ENCODE peak calls at places on chromosomes 3 and 15, in six cellular contexts. K is astrocyte of the spinal cord, P is pons, Z is neuronal stem cell, J is Peyer's patch, L is left cardiac atrium. O is an unnamed sample.
A peak's percentile ranks its signal among the peaks of the same experiment; 100 is the strongest.

GRCh38 chr15:43514241-43515057 is 3.0 kb upstream of the MAP1A start:
- DNase-seq in K (no peak), P (peak; percentile 91), Z (no peak), J (no peak), L (peak; percentile 59), O (no peak)

GRCh38 chr3:46187876-46188275 is 20.2 kb downstream of the CCR1 start:
- DNase-seq in K (peak; percentile 17), P (no peak), Z (no peak), J (no peak), L (no peak), O (no peak)

GRCh38 chr15:93974804-93975481 is 256.4 kb upstream of the MCTP2 start:
- DNase-seq in K (peak; percentile 53), P (peak; percentile 44), Z (peak; percentile 36), J (no peak), L (no peak), O (no peak)

GRCh38 chr15:84915011-84915958 is 30.8 kb downstream of the SLC28A1 start:
- DNase-seq in K (peak; percentile 89), P (no peak), Z (no peak), J (no peak), L (peak; percentile 85), O (no peak)

GRCh38 chr3:108406661-108407206 is 103.7 kb downstream of the MYH15 start:
- DNase-seq in K (peak; percentile 67), P (peak; percentile 87), Z (peak; percentile 14), J (peak; percentile 18), L (no peak), O (peak; percentile 83)

GRCh38 chr3:20056727-20057611 is 16.7 kb downstream of the KAT2B start:
- DNase-seq in K (peak; percentile 52), P (peak; percentile 40), Z (no peak), J (no peak), L (no peak), O (no peak)

GRCh38 chr3:172675371-172676193 is 35.3 kb downstream of the NCEH1 start:
- DNase-seq in K (peak; percentile 71), P (peak; percentile 54), Z (peak; percentile 58), J (no peak), L (no peak), O (no peak)

GRCh38 chr3:50637012-50637411 is 20.1 kb downstream of the MAPKAPK3 start:
- DNase-seq in K (no peak), P (no peak), Z (no peak), J (no peak), L (no peak), O (no peak)

GRCh38 chr3:8473029-8473428 is 28.6 kb upstream of the LMCD1 start:
- DNase-seq in K (no peak), P (no peak), Z (no peak), J (no peak), L (no peak), O (no peak)

GRCh38 chr15:88334436-88334835 is 77.9 kb upstream of the NTRK3 start:
- DNase-seq in K (peak; percentile 18), P (no peak), Z (no peak), J (no peak), L (no peak), O (no peak)

GRCh38 chr3:128366652-128367051 is 100.0 kb downstream of the DNAJB8 start:
- DNase-seq in K (peak; percentile 5), P (no peak), Z (no peak), J (no peak), L (no peak), O (no peak)

GRCh38 chr15:28960979-28961378 is 75.2 kb downstream of the APBA2 start:
- DNase-seq in K (peak; percentile 83), P (no peak), Z (no peak), J (no peak), L (no peak), O (no peak)

GRCh38 chr3:123807820-123808219 is 76.3 kb downstream of the MYLK start:
- DNase-seq in K (no peak), P (no peak), Z (no peak), J (no peak), L (no peak), O (peak; percentile 70)

GRCh38 chr15:44710236-44711088 is 661 bp downstream of the PATL2 start:
- DNase-seq in K (peak; percentile 43), P (peak; percentile 69), Z (no peak), J (peak; percentile 87), L (peak; percentile 47), O (no peak)

GRCh38 chr15:92647467-92648163 is 8.0 kb downstream of the FAM174B start:
- DNase-seq in K (no peak), P (no peak), Z (no peak), J (no peak), L (no peak), O (no peak)

GRCh38 chr3:197801801-197802504 is 10.9 kb downstream of the LRCH3 start:
- DNase-seq in K (no peak), P (no peak), Z (no peak), J (no peak), L (no peak), O (no peak)

GRCh38 chr3:50617911-50618481 is 1.0 kb downstream of the MAPKAPK3 start:
- DNase-seq in K (no peak), P (no peak), Z (no peak), J (no peak), L (no peak), O (no peak)

GRCh38 chr3:81876826-81877225 is 115.4 kb upstream of the GBE1 start:
- DNase-seq in K (no peak), P (no peak), Z (no peak), J (no peak), L (no peak), O (no peak)

GRCh38 chr15:31252386-31252785 is 74.2 kb upstream of the KLF13 start:
- DNase-seq in K (peak; percentile 21), P (no peak), Z (no peak), J (no peak), L (no peak), O (no peak)

GRCh38 chr3:11291808-11292207 is 19.6 kb downstream of the ATG7 start:
- DNase-seq in K (no peak), P (no peak), Z (no peak), J (no peak), L (peak; percentile 38), O (no peak)

GRCh38 chr3:40615110-40615915 is 90.6 kb downstream of the ZNF621 start:
- DNase-seq in K (no peak), P (no peak), Z (peak; percentile 69), J (no peak), L (no peak), O (no peak)

GRCh38 chr3:32147935-32148334 is 41.5 kb downstream of the GPD1L start:
- DNase-seq in K (no peak), P (peak; percentile 36), Z (no peak), J (no peak), L (no peak), O (no peak)

GRCh38 chr15:65712415-65712814 is 79.7 kb downstream of the DENND4A start:
- DNase-seq in K (no peak), P (no peak), Z (no peak), J (no peak), L (no peak), O (no peak)

GRCh38 chr3:119663885-119664284 is 3.5 kb upstream of the POPDC2 start:
- DNase-seq in K (peak; percentile 12), P (no peak), Z (no peak), J (no peak), L (no peak), O (no peak)

GRCh38 chr15:39828374-39828931 is 45.8 kb upstream of the FSIP1 start:
- DNase-seq in K (peak; percentile 83), P (no peak), Z (no peak), J (no peak), L (peak; percentile 24), O (peak; percentile 23)

GRCh38 chr3:51706788-51707731 is at the start of gene GRM2:
- DNase-seq in K (peak; percentile 84), P (no peak), Z (peak; percentile 89), J (no peak), L (peak; percentile 84), O (peak; percentile 67)

GRCh38 chr3:127275287-127275781 is 12.5 kb downstream of the PRR20G start:
- DNase-seq in K (peak; percentile 5), P (no peak), Z (no peak), J (no peak), L (no peak), O (no peak)

GRCh38 chr3:54891540-54891897 is 36.3 kb downstream of the LRTM1 start:
- DNase-seq in K (peak; percentile 99), P (peak; percentile 56), Z (no peak), J (peak; percentile 21), L (peak; percentile 82), O (peak; percentile 77)

GRCh38 chr3:109924196-109924595 is 586.9 kb upstream of the DPPA4 start:
- DNase-seq in K (no peak), P (no peak), Z (no peak), J (no peak), L (no peak), O (no peak)

GRCh38 chr3:127072221-127072771 is 89.4 kb downstream of the PLXNA1 start:
- DNase-seq in K (no peak), P (no peak), Z (no peak), J (no peak), L (no peak), O (no peak)

O was measured in mucosa of descending colon.